ENCODE peak calls at places on chromosomes 2 and 18, in six cellular contexts. X is fibroblast of lung, W is A549, J is sigmoid colon, F is ovary, D is neural crest cell. C is an unnamed sample.

GRCh38 chr18:32315881-32316280 is 126.0 kb downstream of the MEP1B start:
- DNase-seq in X (peak), W (no peak), J (no peak), F (no peak), D (no peak), C (no peak)

GRCh38 chr18:68519341-68519740 is 195.6 kb downstream of the TMX3 start:
- DNase-seq in X (peak), W (no peak), J (no peak), F (no peak), D (no peak), C (no peak)

GRCh38 chr2:238955648-238956531 is 108.0 kb downstream of the TWIST2 start:
- DNase-seq in X (peak), W (no peak), J (no peak), F (no peak), D (no peak), C (no peak)

GRCh38 chr2:216505133-216506106 is 6.8 kb downstream of the RPL37A start:
- DNase-seq in X (no peak), W (no peak), J (no peak), F (no peak), D (no peak), C (no peak)

GRCh38 chr2:46269545-46270273 is 27.5 kb upstream of the EPAS1 start:
- DNase-seq in X (peak), W (no peak), J (no peak), F (no peak), D (no peak), C (no peak)

GRCh38 chr2:86631846-86632485 is 8.3 kb upstream of the RNF103 start:
- DNase-seq in X (no peak), W (peak), J (no peak), F (no peak), D (no peak), C (no peak)

GRCh38 chr2:195604723-195605122 is 52.3 kb upstream of the SLC39A10 start:
- DNase-seq in X (no peak), W (no peak), J (no peak), F (no peak), D (no peak), C (no peak)

GRCh38 chr2:126722546-126722945 is 66.6 kb downstream of the GYPC start:
- DNase-seq in X (no peak), W (no peak), J (no peak), F (no peak), D (no peak), C (no peak)

GRCh38 chr2:182077451-182078142 is 91.9 kb downstream of the PPP1R1C start:
- DNase-seq in X (peak), W (peak), J (no peak), F (peak), D (peak), C (no peak)

GRCh38 chr2:106160786-106161261 is 33.3 kb downstream of the UXS1 start:
- DNase-seq in X (no peak), W (no peak), J (no peak), F (no peak), D (no peak), C (no peak)

GRCh38 chr2:13195270-13195669 is 478.5 kb downstream of the TRIB2 start:
- DNase-seq in X (no peak), W (no peak), J (no peak), F (no peak), D (no peak), C (no peak)

GRCh38 chr2:13193075-13193474 is 476.3 kb downstream of the TRIB2 start:
- DNase-seq in X (peak), W (peak), J (no peak), F (no peak), D (no peak), C (no peak)

DNA sequence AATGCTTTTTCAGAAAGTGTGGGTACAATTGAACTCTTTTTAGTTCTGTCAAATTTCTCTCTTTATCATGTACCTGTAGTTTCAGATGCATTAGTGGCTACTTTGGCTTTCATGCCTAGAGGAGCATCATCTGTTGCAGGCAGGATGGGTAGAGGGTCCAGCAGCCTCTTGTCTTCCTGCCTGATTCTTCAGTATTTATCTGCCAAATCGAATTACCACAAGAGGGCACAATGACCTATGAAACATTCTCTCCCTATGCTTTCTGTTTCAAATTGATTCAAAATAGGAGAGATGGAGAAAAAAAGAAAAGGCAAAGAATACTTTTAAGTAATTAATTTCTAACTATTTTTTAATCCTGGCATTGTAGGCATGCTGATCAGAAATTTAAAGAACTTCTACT is 477.2 kb downstream of the TRIB2 start:
- DNase-seq in X (peak), W (peak), J (no peak), F (no peak), D (no peak), C (no peak)
- TF ChIP-seq CTCF in X (peak), W (no peak), J (no peak), F (no peak), D (peak), C (peak)

DNA sequence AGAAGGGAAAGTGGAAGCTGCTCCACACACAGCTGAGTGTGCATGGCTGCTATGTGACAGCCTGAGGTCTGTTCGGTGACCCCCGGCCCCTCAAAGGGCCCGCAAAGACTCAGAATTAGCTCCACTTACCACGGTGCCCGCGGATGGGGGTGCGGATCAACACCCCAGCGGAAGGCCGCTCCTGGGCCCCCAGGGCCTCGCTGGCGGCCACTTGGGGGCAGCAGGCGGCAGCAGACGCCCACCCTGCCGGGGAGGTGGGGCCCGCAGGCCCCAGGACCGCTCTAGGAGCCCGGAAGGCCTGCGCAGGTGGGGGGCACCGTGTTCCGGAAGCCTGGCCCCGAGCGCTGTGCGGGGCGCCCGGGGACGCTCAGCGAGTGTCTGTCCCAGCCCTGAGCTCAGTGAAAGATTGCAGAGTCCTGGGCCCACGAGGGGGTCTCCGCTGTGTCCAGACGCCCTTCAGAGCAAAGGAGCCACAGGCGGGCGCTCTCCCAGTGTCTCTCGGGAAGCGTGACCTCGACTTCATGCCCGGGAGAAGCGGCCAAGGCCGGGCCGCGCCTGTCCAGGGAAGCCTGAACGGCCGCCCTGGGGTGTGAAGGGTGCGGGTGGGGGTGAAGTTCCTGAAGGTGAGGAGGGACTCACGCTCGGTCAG is 118.6 kb downstream of the VAPA start:
- DNase-seq in X (peak), W (no peak), J (no peak), F (peak), D (no peak), C (no peak)
- TF ChIP-seq CTCF in X (no peak), W (no peak), J (no peak), F (peak), D (no peak), C (peak)

DNA sequence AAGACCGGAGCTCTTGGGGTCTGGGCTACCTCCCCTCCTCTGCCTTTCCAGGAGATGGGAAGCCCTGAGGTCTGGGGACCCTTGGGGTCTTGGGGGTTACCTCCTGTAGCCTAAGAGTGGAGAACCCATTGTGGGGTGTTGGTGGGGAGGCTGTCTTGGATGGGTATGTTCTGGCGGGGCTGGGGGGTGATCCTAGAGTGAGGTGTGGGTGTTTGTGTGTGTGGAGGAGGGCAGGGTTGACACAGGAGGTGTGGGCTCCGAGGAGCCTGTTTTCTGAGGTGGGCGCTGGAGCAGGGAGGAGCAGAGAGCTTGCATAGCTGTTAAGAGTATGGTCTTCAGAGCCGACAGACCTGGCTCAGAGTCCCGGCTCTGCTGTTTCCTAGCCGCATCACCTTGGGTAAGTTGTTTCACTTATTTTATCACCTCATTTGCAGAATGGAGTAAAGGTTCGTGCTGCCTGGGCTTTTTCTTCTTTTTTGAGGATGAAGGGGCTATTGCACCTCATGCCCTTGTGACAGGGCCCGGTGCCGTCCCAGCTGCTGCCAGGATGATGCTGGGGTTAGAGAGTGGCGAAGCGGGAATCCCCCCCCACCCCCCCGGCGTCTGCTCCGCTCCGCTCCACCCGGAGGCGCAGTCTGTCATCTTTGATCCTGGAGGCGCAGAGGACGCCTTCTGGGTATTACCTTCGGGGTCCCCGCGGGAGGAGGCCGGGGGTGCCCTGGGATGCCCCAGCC is 17.2 kb downstream of the TET3 start:
- DNase-seq in X (no peak), W (no peak), J (peak), F (peak), D (no peak), C (no peak)
- TF ChIP-seq CTCF in X (no peak), W (no peak), J (no peak), F (no peak), D (no peak), C (no peak)

GRCh38 chr18:58125183-58125582 is 81.2 kb downstream of the NEDD4L start:
- DNase-seq in X (peak), W (peak), J (no peak), F (no peak), D (no peak), C (no peak)
- TF ChIP-seq CTCF in X (no peak), W (no peak), J (no peak), F (no peak), D (peak), C (no peak)

DNA sequence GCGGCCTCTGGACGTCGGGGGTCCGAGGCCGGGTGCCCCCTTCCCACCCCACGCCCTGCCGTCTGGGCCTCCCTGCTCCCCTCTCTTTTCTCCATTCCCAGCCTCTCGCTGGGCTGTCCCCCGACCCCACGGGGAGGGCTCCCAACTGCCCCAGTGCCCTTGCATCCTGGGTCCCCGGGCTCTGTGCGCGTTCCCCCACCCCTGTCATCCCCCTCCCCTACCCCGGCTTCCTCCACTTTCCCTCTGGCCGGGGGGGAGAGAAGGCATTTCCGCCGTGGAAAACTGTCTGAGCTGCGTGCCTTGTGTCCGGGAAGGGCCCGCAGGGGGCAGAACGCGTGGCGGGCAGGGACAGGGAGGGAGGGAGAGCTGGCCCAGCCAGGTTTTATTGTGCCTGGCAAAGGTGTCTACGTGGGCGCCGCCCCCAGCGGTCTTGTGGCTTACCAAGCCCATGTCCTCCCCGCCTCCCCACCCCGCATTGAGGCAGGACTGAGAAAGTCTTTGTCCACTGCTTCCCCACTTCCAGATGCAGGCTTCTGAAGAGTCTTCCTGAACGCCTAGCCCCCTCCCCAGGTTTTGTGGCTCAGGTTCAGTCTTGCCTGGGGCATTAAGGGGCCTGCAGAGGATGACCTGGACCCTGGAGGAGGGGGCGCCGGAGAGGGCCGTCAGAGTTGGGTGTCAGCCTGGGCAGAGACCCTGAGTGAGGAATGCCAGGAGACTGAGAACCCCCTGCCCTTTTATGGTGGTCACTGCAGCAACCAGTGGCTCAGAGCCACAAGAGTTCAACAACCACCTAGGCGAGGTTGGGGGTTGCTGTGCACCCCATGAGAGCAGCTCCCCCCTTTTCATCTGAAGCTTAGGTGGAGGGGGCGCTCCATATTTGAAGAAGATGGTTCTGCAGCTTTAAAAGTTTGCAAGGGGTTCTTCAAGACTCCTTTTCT is 1.3 kb downstream of the ITM2C start:
- DNase-seq in X (peak), W (no peak), J (no peak), F (peak), D (no peak), C (no peak)
- TF ChIP-seq CTCF in X (no peak), W (no peak), J (no peak), F (no peak), D (no peak), C (peak)